ENCODE peak calls at places on chromosomes 5 and 9, in five cellular contexts. One of them, this sample, is unnamed.
A peak's percentile ranks its signal among the peaks of the same experiment; 100 is the strongest.

GRCh38 chr9:115138151-115138550 is 20.2 kb upstream of the TNC start:
- DNase-seq in psoas muscle: no peak
- DNase-seq in fibroblast of lung: no peak
- DNase-seq in neural progenitor cell: no peak
- DNase-seq in AG04450: no peak
- DNase-seq in this sample: no peak

GRCh38 chr9:135130266-135130976 is 43.0 kb downstream of the OLFM1 start:
- DNase-seq in psoas muscle: no peak
- DNase-seq in AG04450: no peak
- DNase-seq in fibroblast of lung: no peak
- DNase-seq in neural progenitor cell: no peak
- DNase-seq in this sample: no peak

GRCh38 chr5:84301535-84301934 is 83.1 kb downstream of the EDIL3 start:
- DNase-seq in fibroblast of lung: peak; percentile 19
- DNase-seq in psoas muscle: no peak
- DNase-seq in neural progenitor cell: no peak
- DNase-seq in AG04450: no peak
- DNase-seq in this sample: no peak

GRCh38 chr5:21806271-21806670 is 1046.9 kb downstream of the CDH12 start:
- DNase-seq in neural progenitor cell: no peak
- DNase-seq in psoas muscle: no peak
- DNase-seq in AG04450: no peak
- DNase-seq in fibroblast of lung: no peak
- DNase-seq in this sample: no peak

GRCh38 chr5:131382407-131383395 is 118.8 kb downstream of the CDC42SE2 start:
- DNase-seq in fibroblast of lung: peak; percentile 52
- DNase-seq in neural progenitor cell: peak; percentile 66
- DNase-seq in AG04450: peak; percentile 8
- DNase-seq in psoas muscle: no peak
- DNase-seq in this sample: no peak

GRCh38 chr9:124139001-124139400 is 118.7 kb upstream of the NEK6 start:
- DNase-seq in AG04450: no peak
- DNase-seq in neural progenitor cell: no peak
- DNase-seq in psoas muscle: no peak
- DNase-seq in fibroblast of lung: peak; percentile 65
- DNase-seq in this sample: no peak

GRCh38 chr5:140011297-140011802 is 31.7 kb downstream of the NRG2 start:
- DNase-seq in neural progenitor cell: no peak
- DNase-seq in fibroblast of lung: no peak
- DNase-seq in psoas muscle: peak; percentile 66
- DNase-seq in AG04450: no peak
- DNase-seq in this sample: no peak

GRCh38 chr9:2493106-2493505 is 128.5 kb upstream of the VLDLR start:
- DNase-seq in neural progenitor cell: no peak
- DNase-seq in psoas muscle: no peak
- DNase-seq in fibroblast of lung: peak; percentile 82
- DNase-seq in AG04450: peak; percentile 10
- DNase-seq in this sample: no peak

GRCh38 chr9:110257097-110257955 is 1.0 kb upstream of the TXN start:
- DNase-seq in AG04450: no peak
- DNase-seq in neural progenitor cell: peak; percentile 50
- DNase-seq in fibroblast of lung: no peak
- DNase-seq in psoas muscle: no peak
- DNase-seq in this sample: no peak

DNA sequence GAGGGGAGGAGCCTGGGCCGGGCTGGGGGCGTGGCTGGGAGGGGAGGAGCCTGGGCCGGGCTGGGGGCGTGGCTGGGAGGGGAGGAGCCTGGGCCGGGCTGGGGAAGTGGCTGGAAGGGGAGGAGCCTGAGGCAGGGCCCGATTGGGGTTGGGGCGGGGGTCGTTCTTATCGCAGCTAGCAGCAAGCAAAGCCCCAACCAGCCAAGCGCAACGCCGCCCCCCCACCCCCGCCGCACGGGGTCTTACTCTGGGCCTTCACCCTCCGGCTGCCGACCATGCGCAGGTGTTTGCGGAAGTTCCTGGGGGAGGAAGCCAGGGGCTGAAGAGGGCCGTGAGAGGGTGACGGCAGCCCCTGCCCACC is 5.0 kb downstream of the NSMF start:
- DNase-seq in psoas muscle: peak; percentile 68
- DNase-seq in AG04450: no peak
- DNase-seq in neural progenitor cell: peak; percentile 85
- DNase-seq in fibroblast of lung: no peak
- DNase-seq in this sample: no peak
- H3K4me3 ChIP-seq in psoas muscle: peak overlapping the region; percentile 55
- H3K4me3 ChIP-seq in AG04450: no peak overlapping the region
- H3K4me3 ChIP-seq in neural progenitor cell: peak overlapping the region; percentile 39
- H3K4me3 ChIP-seq in fibroblast of lung: peak overlapping the region; percentile 10
- H3K4me3 ChIP-seq in this sample: peak overlapping the region; percentile 60

GRCh38 chr5:149936044-149936699 is 8.4 kb downstream of the PDE6A start:
- DNase-seq in psoas muscle: no peak
- DNase-seq in AG04450: no peak
- DNase-seq in fibroblast of lung: no peak
- DNase-seq in neural progenitor cell: no peak
- DNase-seq in this sample: no peak

GRCh38 chr5:149938791-149939358 is 5.7 kb downstream of the PDE6A start:
- DNase-seq in psoas muscle: peak; percentile 26
- DNase-seq in AG04450: no peak
- DNase-seq in fibroblast of lung: peak; percentile 54
- DNase-seq in neural progenitor cell: no peak
- DNase-seq in this sample: no peak

GRCh38 chr5:149936700-149937091 is 7.9 kb downstream of the PDE6A start:
- DNase-seq in neural progenitor cell: no peak
- DNase-seq in psoas muscle: no peak
- DNase-seq in fibroblast of lung: no peak
- DNase-seq in AG04450: peak; percentile 23
- DNase-seq in this sample: no peak

GRCh38 chr5:149938272-149938671 is 6.3 kb downstream of the PDE6A start:
- DNase-seq in fibroblast of lung: peak; percentile 33
- DNase-seq in neural progenitor cell: no peak
- DNase-seq in psoas muscle: peak; percentile 74
- DNase-seq in AG04450: no peak
- DNase-seq in this sample: no peak

GRCh38 chr5:149937610-149938009 is 7.0 kb downstream of the PDE6A start:
- DNase-seq in AG04450: no peak
- DNase-seq in psoas muscle: no peak
- DNase-seq in neural progenitor cell: no peak
- DNase-seq in fibroblast of lung: no peak
- DNase-seq in this sample: no peak
- H3K27ac ChIP-seq in AG04450: no peak overlapping the region
- H3K27ac ChIP-seq in psoas muscle: no peak overlapping the region
- H3K27ac ChIP-seq in neural progenitor cell: no peak overlapping the region
- H3K27ac ChIP-seq in fibroblast of lung: no peak overlapping the region
- H3K27ac ChIP-seq in this sample: no peak overlapping the region

DNA sequence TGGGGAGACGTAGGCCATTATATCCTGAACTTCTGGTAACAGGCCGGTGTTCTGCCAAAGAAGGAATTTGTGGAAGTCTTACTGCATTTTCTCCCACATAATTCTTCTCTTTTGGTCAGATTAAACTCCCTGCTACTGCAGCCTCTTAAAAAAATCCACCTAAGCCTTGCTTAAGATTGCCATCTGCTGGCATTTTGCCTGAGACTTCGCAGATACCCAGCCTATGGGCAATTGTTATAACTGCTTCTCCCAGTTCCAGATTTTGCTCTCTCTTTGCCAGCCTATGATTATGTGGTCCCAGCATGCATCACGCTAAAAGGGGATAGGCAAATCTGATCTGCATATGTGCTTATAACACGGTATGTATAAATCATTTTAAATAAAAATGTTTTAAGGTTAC is 391.7 kb upstream of the CHD1 start:
- DNase-seq in fibroblast of lung: no peak
- DNase-seq in psoas muscle: no peak
- DNase-seq in AG04450: no peak
- DNase-seq in neural progenitor cell: peak; percentile 49
- DNase-seq in this sample: no peak
- TF ChIP-seq CTCF in fibroblast of lung: no peak
- TF ChIP-seq CTCF in psoas muscle: no peak
- TF ChIP-seq CTCF in AG04450: no peak
- TF ChIP-seq CTCF in neural progenitor cell: peak; percentile 45
- TF ChIP-seq CTCF in this sample: no peak

GRCh38 chr9:86279839-86280238 is 2.5 kb downstream of the ISCA1 start:
- DNase-seq in psoas muscle: no peak
- DNase-seq in neural progenitor cell: no peak
- DNase-seq in AG04450: no peak
- DNase-seq in fibroblast of lung: no peak
- DNase-seq in this sample: no peak

GRCh38 chr9:86282077-86282978 is at the start of gene ISCA1:
- DNase-seq in psoas muscle: peak; percentile 99
- DNase-seq in AG04450: peak; percentile 81
- DNase-seq in fibroblast of lung: peak; percentile 91
- DNase-seq in neural progenitor cell: peak; percentile 99
- DNase-seq in this sample: peak; percentile 96

GRCh38 chr9:86281577-86282076 is 711 bp downstream of the ISCA1 start:
- DNase-seq in AG04450: no peak
- DNase-seq in psoas muscle: no peak
- DNase-seq in neural progenitor cell: peak; percentile 68
- DNase-seq in fibroblast of lung: peak; percentile 42
- DNase-seq in this sample: no peak

GRCh38 chr9:86282979-86283535 is 719 bp upstream of the ISCA1 start:
- DNase-seq in psoas muscle: no peak
- DNase-seq in neural progenitor cell: no peak
- DNase-seq in fibroblast of lung: peak; percentile 87
- DNase-seq in AG04450: peak; percentile 52
- DNase-seq in this sample: no peak

GRCh38 chr9:86280580-86280979 is 1.8 kb downstream of the ISCA1 start:
- DNase-seq in neural progenitor cell: no peak
- DNase-seq in AG04450: no peak
- DNase-seq in psoas muscle: no peak
- DNase-seq in fibroblast of lung: no peak
- DNase-seq in this sample: no peak
- H3K4me3 ChIP-seq in neural progenitor cell: peak overlapping the region; percentile 70
- H3K4me3 ChIP-seq in AG04450: no peak overlapping the region
- H3K4me3 ChIP-seq in psoas muscle: peak overlapping the region; percentile 89
- H3K4me3 ChIP-seq in fibroblast of lung: peak overlapping the region; percentile 77
- H3K4me3 ChIP-seq in this sample: no peak overlapping the region

This sample was measured in coronary artery.